ENCODE peak calls at places on chromosomes 2 and 18, in six cellular contexts. V is dorsolateral prefrontal cortex, A is PC-9, R is A549, T is uterus, J is psoas muscle. S is an unnamed sample.

GRCh38 chr2:162477011-162477410 is 133.1 kb downstream of the GCA start:
- DNase-seq in V (no peak), A (no peak), R (no peak), T (no peak), J (no peak), S (no peak)

GRCh38 chr2:7639476-7639875 is 722.3 kb downstream of the RNF144A start:
- DNase-seq in V (no peak), A (no peak), R (no peak), T (no peak), J (no peak), S (no peak)

GRCh38 chr2:169091761-169092523 is 22.6 kb downstream of the DHRS9 start:
- DNase-seq in V (no peak), A (peak; percentile 64), R (no peak), T (no peak), J (no peak), S (peak; percentile 85)

GRCh38 chr2:130853391-130853790 is 16.7 kb downstream of the ARHGEF4 start:
- DNase-seq in V (no peak), A (no peak), R (no peak), T (no peak), J (no peak), S (no peak)

GRCh38 chr18:46042571-46043123 is 29.4 kb downstream of the PSTPIP2 start:
- DNase-seq in V (no peak), A (peak; percentile 2), R (no peak), T (no peak), J (no peak), S (peak; percentile 33)

GRCh38 chr18:61892683-61893303 is at the start of gene RNF152:
- DNase-seq in V (no peak), A (no peak), R (peak; percentile 0), T (peak; percentile 49), J (peak; percentile 23), S (peak; percentile 23)

GRCh38 chr18:49016648-49017539 is 66.1 kb upstream of the SMAD7 start:
- DNase-seq in V (peak; percentile 2), A (peak; percentile 81), R (peak; percentile 41), T (peak; percentile 55), J (no peak), S (peak; percentile 72)

GRCh38 chr2:43086451-43087221 is 139.8 kb downstream of the ZFP36L2 start:
- DNase-seq in V (no peak), A (peak; percentile 88), R (peak; percentile 81), T (peak; percentile 80), J (peak; percentile 77), S (peak; percentile 92)

GRCh38 chr2:132465917-132466316 is 49.3 kb downstream of the GPR39 start:
- DNase-seq in V (no peak), A (no peak), R (no peak), T (no peak), J (no peak), S (no peak)

GRCh38 chr2:51553456-51553855 is 521.5 kb upstream of the NRXN1 start:
- DNase-seq in V (no peak), A (no peak), R (no peak), T (no peak), J (no peak), S (no peak)

GRCh38 chr2:39516347-39517101 is 79.4 kb upstream of the MAP4K3 start:
- DNase-seq in V (peak; percentile 69), A (peak; percentile 14), R (no peak), T (peak; percentile 65), J (peak; percentile 30), S (no peak)

GRCh38 chr2:69948032-69948962 is 13.1 kb downstream of the ASPRV1 start:
- DNase-seq in V (no peak), A (no peak), R (no peak), T (no peak), J (no peak), S (no peak)

GRCh38 chr18:9082763-9083510 is 19.6 kb upstream of the NDUFV2 start:
- DNase-seq in V (no peak), A (no peak), R (no peak), T (no peak), J (no peak), S (no peak)

GRCh38 chr18:77084757-77085035 is 47.9 kb downstream of the MBP start:
- DNase-seq in V (no peak), A (no peak), R (no peak), T (no peak), J (no peak), S (no peak)

GRCh38 chr18:26407721-26408601 is 140.4 kb downstream of the KCTD1 start:
- DNase-seq in V (no peak), A (peak; percentile 3), R (no peak), T (no peak), J (no peak), S (no peak)

GRCh38 chr2:7840651-7841380 is 841.0 kb upstream of the ID2 start:
- DNase-seq in V (no peak), A (no peak), R (no peak), T (no peak), J (no peak), S (no peak)

GRCh38 chr18:43886341-43886740 is 609.1 kb upstream of the SYT4 start:
- DNase-seq in V (no peak), A (no peak), R (no peak), T (no peak), J (no peak), S (no peak)

GRCh38 chr2:41151746-41152145 is 699.9 kb upstream of the SLC8A1 start:
- DNase-seq in V (no peak), A (no peak), R (no peak), T (no peak), J (no peak), S (no peak)

GRCh38 chr18:62784966-62785413 is 69.6 kb downstream of the PHLPP1 start:
- DNase-seq in V (peak; percentile 79), A (no peak), R (no peak), T (peak; percentile 72), J (peak; percentile 15), S (no peak)

GRCh38 chr2:19329445-19329844 is 29.0 kb downstream of the OSR1 start:
- DNase-seq in V (no peak), A (no peak), R (no peak), T (no peak), J (no peak), S (no peak)

GRCh38 chr2:230913406-230913805 is 11.6 kb downstream of the GPR55 start:
- DNase-seq in V (peak; percentile 52), A (no peak), R (peak; percentile 30), T (no peak), J (no peak), S (no peak)

GRCh38 chr18:5582849-5583667 is 39.3 kb upstream of the EPB41L3 start:
- DNase-seq in V (no peak), A (no peak), R (no peak), T (no peak), J (no peak), S (no peak)

GRCh38 chr2:97751752-97752151 is 38.4 kb downstream of the ZAP70 start:
- DNase-seq in V (no peak), A (peak; percentile 30), R (no peak), T (no peak), J (no peak), S (no peak)

GRCh38 chr2:102224824-102225739 is 38.3 kb downstream of the IL1RL2 start:
- DNase-seq in V (no peak), A (no peak), R (no peak), T (no peak), J (no peak), S (no peak)

GRCh38 chr2:55879976-55880375 is 43.6 kb downstream of the EFEMP1 start:
- DNase-seq in V (no peak), A (no peak), R (no peak), T (no peak), J (no peak), S (no peak)

GRCh38 chr2:195961873-195962272 is 106.8 kb downstream of the DNAH7 start:
- DNase-seq in V (no peak), A (no peak), R (no peak), T (no peak), J (no peak), S (no peak)

GRCh38 chr2:4139711-4140110 is 436.3 kb downstream of the DCDC2C start:
- DNase-seq in V (no peak), A (no peak), R (no peak), T (no peak), J (no peak), S (no peak)

GRCh38 chr2:152171733-152172132 is 3.8 kb downstream of the STAM2 start:
- DNase-seq in V (no peak), A (no peak), R (no peak), T (no peak), J (no peak), S (peak; percentile 44)
- H3K27ac ChIP-seq in V (no peak overlapping the region), A (no peak overlapping the region), R (peak overlapping the region; percentile 81), T (peak overlapping the region; percentile 26), J (no peak overlapping the region), S (no peak overlapping the region)

GRCh38 chr2:239203443-239204142 is 197.2 kb downstream of the HDAC4 start:
- DNase-seq in V (no peak), A (no peak), R (no peak), T (no peak), J (no peak), S (no peak)
- H3K27ac ChIP-seq in V (peak overlapping the region; percentile 83), A (no peak overlapping the region), R (no peak overlapping the region), T (no peak overlapping the region), J (peak overlapping the region; percentile 89), S (no peak overlapping the region)

GRCh38 chr18:34710430-34711386 is 610 bp downstream of the DTNA start:
- DNase-seq in V (no peak), A (no peak), R (no peak), T (peak; percentile 49), J (no peak), S (no peak)
- H3K27ac ChIP-seq in V (peak overlapping the region; percentile 80), A (no peak overlapping the region), R (no peak overlapping the region), T (peak overlapping the region; percentile 78), J (peak overlapping the region; percentile 73), S (peak overlapping the region; percentile 44)

GRCh38 chr18:13267517-13267916 is 49.0 kb downstream of the LDLRAD4 start:
- DNase-seq in V (no peak), A (peak; percentile 37), R (no peak), T (no peak), J (no peak), S (no peak)

GRCh38 chr18:13265901-13266207 is 47.3 kb downstream of the LDLRAD4 start:
- DNase-seq in V (no peak), A (no peak), R (no peak), T (no peak), J (no peak), S (no peak)

GRCh38 chr18:13268035-13268700 is 49.6 kb downstream of the LDLRAD4 start:
- DNase-seq in V (no peak), A (no peak), R (no peak), T (peak; percentile 47), J (no peak), S (no peak)

GRCh38 chr18:13264986-13265900 is 46.7 kb downstream of the LDLRAD4 start:
- DNase-seq in V (no peak), A (no peak), R (no peak), T (no peak), J (no peak), S (no peak)

DNA sequence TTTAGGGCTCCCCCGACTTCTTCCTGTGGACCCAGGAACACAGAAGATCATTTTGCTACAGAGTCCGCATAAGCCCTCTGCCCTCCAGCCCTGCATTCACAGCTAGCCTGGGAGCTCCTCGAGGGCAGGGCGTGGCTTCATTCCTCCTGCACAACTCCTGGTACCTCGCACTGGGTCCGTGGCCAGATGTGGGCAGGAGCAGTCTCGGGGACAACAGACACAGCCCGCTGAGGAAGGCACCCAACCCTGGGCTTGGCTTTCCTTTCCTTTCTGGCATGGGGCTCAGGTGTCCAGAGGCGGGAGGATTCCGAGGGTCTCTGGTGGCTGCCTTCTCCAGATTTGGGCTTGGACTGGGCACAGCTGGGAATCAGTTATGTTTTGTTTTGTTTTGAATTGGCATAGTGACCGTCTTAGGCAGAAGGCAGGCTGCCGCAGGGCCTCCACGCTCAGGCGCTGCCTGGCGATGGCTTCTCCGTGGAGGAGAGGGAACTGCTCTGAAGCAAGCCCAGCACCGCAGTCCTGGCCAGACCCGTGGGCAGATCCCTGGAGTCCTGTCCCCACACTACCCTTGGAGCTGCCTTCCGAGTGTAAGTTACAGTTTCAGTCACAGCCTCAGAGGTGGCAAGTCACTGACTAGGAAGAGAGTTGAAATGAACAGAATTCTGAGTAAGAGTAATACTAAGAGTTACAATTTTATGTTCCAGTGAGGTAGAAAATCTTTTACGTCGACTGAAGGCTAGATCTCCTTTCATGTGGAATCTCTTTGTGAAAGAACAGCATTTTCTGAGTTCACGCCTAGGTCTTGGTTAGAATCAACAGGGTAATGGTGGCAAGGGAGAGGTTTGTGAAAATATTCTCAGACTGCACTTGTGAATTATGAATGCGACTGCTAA is 47.9 kb downstream of the LDLRAD4 start:
- DNase-seq in V (no peak), A (peak; percentile 61), R (no peak), T (peak; percentile 37), J (peak; percentile 70), S (no peak)
- H3K27ac ChIP-seq in V (peak overlapping the region; percentile 48), A (no peak overlapping the region), R (no peak overlapping the region), T (peak overlapping the region; percentile 36), J (peak overlapping the region; percentile 65), S (no peak overlapping the region)